ENCODE peak calls at places on chromosomes 5 and 9, in seven cellular contexts. One of them, this sample, is unnamed.

GRCh38 chr9:3760031-3760430 is 234.2 kb upstream of the RFX3 start:
- DNase-seq in HCEC 1CT: peak; percentile 23
- DNase-seq in tibial artery: no peak
- DNase-seq in HuH-7: no peak
- DNase-seq in skeletal muscle cell: no peak
- DNase-seq in GM03348: no peak
- DNase-seq in globus pallidus: no peak
- DNase-seq in this sample: no peak

GRCh38 chr5:147507480-147508126 is 2.3 kb downstream of the DPYSL3 start:
- DNase-seq in GM03348: peak; percentile 66
- DNase-seq in HCEC 1CT: peak; percentile 79
- DNase-seq in skeletal muscle cell: no peak
- DNase-seq in globus pallidus: no peak
- DNase-seq in tibial artery: peak; percentile 52
- DNase-seq in HuH-7: no peak
- DNase-seq in this sample: no peak

GRCh38 chr5:39005566-39006232 is 68.5 kb downstream of the RICTOR start:
- DNase-seq in GM03348: no peak
- DNase-seq in tibial artery: no peak
- DNase-seq in globus pallidus: no peak
- DNase-seq in HuH-7: no peak
- DNase-seq in skeletal muscle cell: no peak
- DNase-seq in HCEC 1CT: peak; percentile 45
- DNase-seq in this sample: no peak

GRCh38 chr5:127028822-127029457 is 1.4 kb downstream of the MARCHF3 start:
- DNase-seq in GM03348: no peak
- DNase-seq in globus pallidus: no peak
- DNase-seq in skeletal muscle cell: no peak
- DNase-seq in tibial artery: peak; percentile 30
- DNase-seq in HCEC 1CT: no peak
- DNase-seq in HuH-7: peak; percentile 18
- DNase-seq in this sample: no peak

GRCh38 chr9:125889524-125890473 is 142.6 kb downstream of the PBX3 start:
- DNase-seq in GM03348: peak; percentile 69
- DNase-seq in skeletal muscle cell: no peak
- DNase-seq in HCEC 1CT: peak; percentile 51
- DNase-seq in tibial artery: peak; percentile 23
- DNase-seq in globus pallidus: peak; percentile 77
- DNase-seq in HuH-7: peak; percentile 45
- DNase-seq in this sample: peak; percentile 54

GRCh38 chr5:117794847-117795246 is 1193.5 kb downstream of the DTWD2 start:
- DNase-seq in tibial artery: no peak
- DNase-seq in GM03348: no peak
- DNase-seq in HuH-7: no peak
- DNase-seq in HCEC 1CT: peak; percentile 30
- DNase-seq in globus pallidus: no peak
- DNase-seq in skeletal muscle cell: no peak
- DNase-seq in this sample: no peak

GRCh38 chr5:53360811-53361210 is 119.6 kb upstream of the FST start:
- DNase-seq in skeletal muscle cell: peak; percentile 81
- DNase-seq in GM03348: peak; percentile 67
- DNase-seq in HCEC 1CT: peak; percentile 96
- DNase-seq in HuH-7: no peak
- DNase-seq in globus pallidus: no peak
- DNase-seq in tibial artery: no peak
- DNase-seq in this sample: no peak

GRCh38 chr5:119070578-119070827 is 384 bp upstream of the DMXL1 start:
- DNase-seq in HCEC 1CT: no peak
- DNase-seq in HuH-7: no peak
- DNase-seq in skeletal muscle cell: no peak
- DNase-seq in GM03348: peak; percentile 51
- DNase-seq in globus pallidus: no peak
- DNase-seq in tibial artery: peak; percentile 91
- DNase-seq in this sample: no peak

GRCh38 chr9:115551396-115551795 is 433.4 kb upstream of the TNC start:
- DNase-seq in tibial artery: no peak
- DNase-seq in HuH-7: no peak
- DNase-seq in globus pallidus: peak; percentile 35
- DNase-seq in GM03348: peak; percentile 28
- DNase-seq in HCEC 1CT: peak; percentile 12
- DNase-seq in skeletal muscle cell: no peak
- DNase-seq in this sample: no peak

GRCh38 chr9:107277801-107278200 is 5.3 kb upstream of the RAD23B start:
- DNase-seq in tibial artery: no peak
- DNase-seq in skeletal muscle cell: no peak
- DNase-seq in GM03348: no peak
- DNase-seq in HCEC 1CT: no peak
- DNase-seq in HuH-7: no peak
- DNase-seq in globus pallidus: no peak
- DNase-seq in this sample: no peak

GRCh38 chr5:159240301-159240870 is 22.7 kb upstream of the UBLCP1 start:
- DNase-seq in tibial artery: no peak
- DNase-seq in HCEC 1CT: peak; percentile 25
- DNase-seq in GM03348: no peak
- DNase-seq in globus pallidus: no peak
- DNase-seq in skeletal muscle cell: no peak
- DNase-seq in HuH-7: no peak
- DNase-seq in this sample: no peak

GRCh38 chr9:93041108-93041802 is 17.2 kb upstream of the SUSD3 start:
- DNase-seq in GM03348: no peak
- DNase-seq in HCEC 1CT: no peak
- DNase-seq in skeletal muscle cell: no peak
- DNase-seq in globus pallidus: no peak
- DNase-seq in tibial artery: no peak
- DNase-seq in HuH-7: no peak
- DNase-seq in this sample: no peak

GRCh38 chr5:109885205-109885604 is 195.5 kb downstream of the MAN2A1 start:
- DNase-seq in GM03348: no peak
- DNase-seq in HCEC 1CT: no peak
- DNase-seq in globus pallidus: no peak
- DNase-seq in HuH-7: no peak
- DNase-seq in skeletal muscle cell: no peak
- DNase-seq in tibial artery: no peak
- DNase-seq in this sample: no peak

GRCh38 chr9:114364123-114364522 is 23.7 kb downstream of the AKNA start:
- DNase-seq in globus pallidus: no peak
- DNase-seq in tibial artery: no peak
- DNase-seq in GM03348: peak; percentile 82
- DNase-seq in HuH-7: peak; percentile 55
- DNase-seq in skeletal muscle cell: peak; percentile 78
- DNase-seq in HCEC 1CT: peak; percentile 88
- DNase-seq in this sample: no peak

GRCh38 chr5:176532795-176533194 is 4.4 kb downstream of the RNF44 start:
- DNase-seq in GM03348: no peak
- DNase-seq in skeletal muscle cell: no peak
- DNase-seq in HuH-7: no peak
- DNase-seq in globus pallidus: no peak
- DNase-seq in HCEC 1CT: no peak
- DNase-seq in tibial artery: no peak
- DNase-seq in this sample: no peak

GRCh38 chr5:89293849-89294248 is 410.9 kb upstream of the MEF2C start:
- DNase-seq in GM03348: peak; percentile 42
- DNase-seq in skeletal muscle cell: peak; percentile 84
- DNase-seq in globus pallidus: peak; percentile 55
- DNase-seq in HCEC 1CT: peak; percentile 71
- DNase-seq in tibial artery: no peak
- DNase-seq in HuH-7: no peak
- DNase-seq in this sample: no peak

GRCh38 chr5:10485142-10485795 is 43.6 kb downstream of the ROPN1L start:
- DNase-seq in GM03348: peak; percentile 29
- DNase-seq in tibial artery: peak; percentile 57
- DNase-seq in HCEC 1CT: no peak
- DNase-seq in skeletal muscle cell: peak; percentile 51
- DNase-seq in HuH-7: peak; percentile 81
- DNase-seq in globus pallidus: no peak
- DNase-seq in this sample: no peak

GRCh38 chr5:127844631-127845030 is 141.4 kb downstream of the CCDC192 start:
- DNase-seq in GM03348: no peak
- DNase-seq in HCEC 1CT: no peak
- DNase-seq in globus pallidus: peak; percentile 87
- DNase-seq in HuH-7: no peak
- DNase-seq in tibial artery: no peak
- DNase-seq in skeletal muscle cell: no peak
- DNase-seq in this sample: no peak

GRCh38 chr5:156411131-156411727 is 84.3 kb downstream of the SGCD start:
- DNase-seq in GM03348: peak; percentile 63
- DNase-seq in HuH-7: no peak
- DNase-seq in tibial artery: no peak
- DNase-seq in globus pallidus: no peak
- DNase-seq in HCEC 1CT: peak; percentile 73
- DNase-seq in skeletal muscle cell: peak; percentile 54
- DNase-seq in this sample: no peak

GRCh38 chr9:114551750-114552685 is 35.6 kb upstream of the ATP6V1G1 start:
- DNase-seq in GM03348: peak; percentile 94
- DNase-seq in skeletal muscle cell: peak; percentile 97
- DNase-seq in HCEC 1CT: peak; percentile 97
- DNase-seq in HuH-7: peak; percentile 37
- DNase-seq in globus pallidus: no peak
- DNase-seq in tibial artery: peak; percentile 67
- DNase-seq in this sample: no peak

This sample was measured in GM06990.